ENCODE peak calls at places on chromosomes 16 and 17, in seven cellular contexts. I is transverse colon, L is HCT116, K is fibroblast of the aortic adventitia, T is AG08395, E is LHCN-M2, Y is heart right ventricle. D is an unnamed sample.

GRCh38 chr16:86704516-86704915 is 126.2 kb downstream of the FOXL1 start:
- DNase-seq in L (no peak), Y (no peak), T (no peak), E (no peak), K (no peak), I (no peak), D (no peak)

GRCh38 chr17:63634163-63634562 is 11.9 kb downstream of the MAP3K3 start:
- DNase-seq in L (no peak), T (no peak), I (no peak), K (no peak), E (no peak), Y (peak), D (no peak)

GRCh38 chr17:29909604-29910003 is 20.4 kb downstream of the SSH2 start:
- DNase-seq in I (no peak), T (peak), K (no peak), Y (no peak), L (no peak), E (peak), D (no peak)

GRCh38 chr17:18314059-18314730 is 599 bp downstream of the TOP3A start:
- DNase-seq in T (no peak), K (peak), L (no peak), E (peak), I (no peak), Y (no peak), D (no peak)

GRCh38 chr16:77290451-77291110 is 91.4 kb downstream of the SYCE1L start:
- DNase-seq in Y (no peak), I (no peak), E (peak), K (peak), T (no peak), L (no peak), D (no peak)

GRCh38 chr17:30922235-30922993 is 669 bp downstream of the ADAP2 start:
- DNase-seq in I (peak), Y (peak), T (no peak), K (no peak), E (no peak), L (no peak), D (no peak)

GRCh38 chr16:17173134-17173729 is 297.5 kb downstream of the XYLT1 start:
- DNase-seq in I (peak), L (no peak), T (no peak), K (peak), E (no peak), Y (peak), D (no peak)

GRCh38 chr16:73887895-73888294 is 408.7 kb upstream of the PSMD7 start:
- DNase-seq in K (no peak), Y (no peak), E (no peak), I (no peak), T (no peak), L (no peak), D (no peak)

GRCh38 chr17:81187586-81188490 is 21.8 kb upstream of the AATK start:
- DNase-seq in Y (no peak), T (no peak), K (no peak), I (no peak), E (no peak), L (no peak), D (no peak)

GRCh38 chr16:56075732-56076131 is 115.6 kb upstream of the GNAO1 start:
- DNase-seq in T (no peak), Y (no peak), K (no peak), L (no peak), I (no peak), E (no peak), D (no peak)

GRCh38 chr17:3695723-3696411 is at the start of gene P2RX5:
- DNase-seq in Y (no peak), K (no peak), I (peak), E (no peak), T (no peak), L (no peak), D (no peak)

GRCh38 chr17:35801583-35802224 is 6.3 kb upstream of the MMP28 start:
- DNase-seq in L (no peak), E (no peak), T (no peak), Y (peak), K (peak), I (peak), D (peak)

GRCh38 chr17:52823155-52823554 is 664.6 kb upstream of the CA10 start:
- DNase-seq in E (no peak), L (no peak), I (no peak), K (no peak), Y (no peak), T (no peak), D (no peak)

GRCh38 chr17:34853916-34854315 is 107.3 kb downstream of the CCT6B start:
- DNase-seq in L (no peak), E (no peak), T (no peak), Y (no peak), K (no peak), I (no peak), D (no peak)

GRCh38 chr16:31386157-31386984 is 6.8 kb upstream of the ITGAD start:
- DNase-seq in K (peak), L (peak), T (peak), Y (no peak), I (no peak), E (peak), D (peak)

GRCh38 chr17:38419508-38419981 is 8.7 kb upstream of the ARHGAP23 start:
- DNase-seq in L (no peak), I (no peak), E (no peak), K (no peak), Y (no peak), T (no peak), D (no peak)

GRCh38 chr17:43927101-43927935 is 15.0 kb downstream of the PPY start:
- DNase-seq in K (no peak), I (peak), E (no peak), Y (no peak), T (no peak), L (no peak), D (no peak)

GRCh38 chr17:2924211-2924610 is 128.0 kb downstream of the RAP1GAP2 start:
- DNase-seq in Y (no peak), I (no peak), K (peak), E (no peak), L (no peak), T (no peak), D (peak)

GRCh38 chr16:9854665-9855064 is 327.6 kb downstream of the GRIN2A start:
- DNase-seq in I (no peak), E (peak), T (no peak), L (no peak), K (peak), Y (peak), D (no peak)

GRCh38 chr16:82199209-82199608 is 29.2 kb upstream of the MPHOSPH6 start:
- DNase-seq in Y (no peak), T (no peak), E (no peak), L (no peak), I (no peak), K (no peak), D (no peak)

GRCh38 chr17:15279011-15279477 is 13.9 kb upstream of the PMP22 start:
- DNase-seq in L (no peak), I (no peak), E (peak), T (peak), Y (no peak), K (peak), D (no peak)

GRCh38 chr17:13385481-13385907 is 216.2 kb downstream of the HS3ST3A1 start:
- DNase-seq in E (no peak), T (no peak), L (no peak), Y (no peak), I (no peak), K (no peak), D (no peak)

GRCh38 chr16:4260360-4260759 is 12.5 kb downstream of the TFAP4 start:
- DNase-seq in Y (no peak), L (no peak), E (no peak), I (peak), K (no peak), T (no peak), D (no peak)

GRCh38 chr17:4135489-4135888 is 7.3 kb downstream of the ZZEF1 start:
- DNase-seq in K (no peak), I (no peak), T (no peak), Y (no peak), L (no peak), E (no peak), D (no peak)

GRCh38 chr17:75271233-75271954 is 363 bp upstream of the MIF4GD start:
- DNase-seq in Y (peak), T (peak), I (peak), E (peak), K (peak), L (no peak), D (peak)

GRCh38 chr17:13462161-13462560 is 139.6 kb downstream of the HS3ST3A1 start:
- DNase-seq in L (no peak), E (no peak), I (no peak), T (peak), K (peak), Y (no peak), D (no peak)

GRCh38 chr17:68036304-68037147 is 991 bp downstream of the KPNA2 start:
- DNase-seq in I (no peak), L (peak), T (no peak), Y (no peak), E (no peak), K (peak), D (no peak)

GRCh38 chr16:5296163-5296562 is 198.6 kb upstream of the EEF2KMT start:
- DNase-seq in Y (no peak), T (no peak), E (no peak), K (no peak), I (no peak), L (no peak), D (no peak)

GRCh38 chr17:63836811-63837210 is 5.7 kb downstream of the SMARCD2 start:
- DNase-seq in K (no peak), L (no peak), T (no peak), Y (no peak), I (no peak), E (no peak), D (no peak)

GRCh38 chr16:26963109-26963508 is 103.6 kb upstream of the C16orf82 start:
- DNase-seq in I (peak), L (peak), E (no peak), K (peak), T (peak), Y (no peak), D (no peak)

GRCh38 chr17:2025220-2025621 is at the start of gene RTN4RL1:
- DNase-seq in K (peak), L (peak), Y (peak), E (peak), I (peak), T (peak), D (peak)

GRCh38 chr17:35214631-35215273 is 20.6 kb upstream of the SLC35G3 start:
- DNase-seq in E (no peak), I (no peak), Y (no peak), L (no peak), K (no peak), T (no peak), D (no peak)

GRCh38 chr17:71937914-71938313 is 182.9 kb upstream of the SOX9 start:
- DNase-seq in K (no peak), Y (no peak), L (no peak), I (no peak), T (peak), E (no peak), D (no peak)

GRCh38 chr16:4317471-4318170 is 1.8 kb downstream of the GLIS2 start:
- DNase-seq in K (peak), T (no peak), Y (no peak), E (peak), I (no peak), L (no peak), D (no peak)

GRCh38 chr16:1906846-1907165 is 11.4 kb downstream of the HS3ST6 start:
- DNase-seq in L (no peak), I (no peak), T (peak), Y (no peak), K (no peak), E (no peak), D (no peak)

GRCh38 chr17:5526821-5527598 is 40.6 kb downstream of the MIS12 start:
- DNase-seq in Y (peak), K (peak), E (peak), I (peak), L (peak), T (peak), D (peak)